ENCODE peak calls at places on chromosomes 5 and 9, in six cellular contexts. L is IMR-90, N is DND-41, P is gastrocnemius medialis, X is WERI-Rb-1, T is tibial nerve. W is an unnamed sample. For H3K9me3, the result is how much of the 10 kb centered on the place peaks cover.

GRCh38 chr5:179870403-179870903 is 11.8 kb upstream of the MRNIP start:
- DNase-seq in L (peak), N (no peak), P (peak), X (peak), T (peak), W (no peak)

GRCh38 chr5:123943136-123943535 is 431.2 kb downstream of the CSNK1G3 start:
- DNase-seq in L (no peak), N (no peak), P (no peak), X (no peak), T (no peak), W (no peak)

GRCh38 chr5:73305386-73305785 is 132.4 kb downstream of the TMEM174 start:
- DNase-seq in L (no peak), N (no peak), P (no peak), X (no peak), T (no peak), W (no peak)

GRCh38 chr5:157888814-157889532 is 30.0 kb upstream of the CLINT1 start:
- DNase-seq in L (no peak), N (no peak), P (no peak), X (no peak), T (no peak), W (no peak)

GRCh38 chr5:14223372-14223771 is 80.2 kb downstream of the TRIO start:
- DNase-seq in L (no peak), N (peak), P (no peak), X (peak), T (no peak), W (no peak)

GRCh38 chr5:127680579-127680978 is 22.6 kb upstream of the CCDC192 start:
- DNase-seq in L (no peak), N (no peak), P (no peak), X (no peak), T (no peak), W (no peak)

GRCh38 chr5:164500856-164501255 is 995.4 kb downstream of the MAT2B start:
- DNase-seq in L (no peak), N (no peak), P (no peak), X (no peak), T (no peak), W (no peak)

GRCh38 chr9:120701248-120701647 is 13.0 kb downstream of the MEGF9 start:
- DNase-seq in L (no peak), N (no peak), P (no peak), X (no peak), T (no peak), W (no peak)

GRCh38 chr5:15513379-15513778 is 13.4 kb downstream of the FBXL7 start:
- DNase-seq in L (no peak), N (peak), P (no peak), X (no peak), T (no peak), W (no peak)

GRCh38 chr9:93680445-93681315 is 104.3 kb downstream of the PHF2 start:
- DNase-seq in L (no peak), N (peak), P (no peak), X (peak), T (peak), W (peak)

GRCh38 chr9:131630206-131630831 is 85.0 kb downstream of the PRRT1B start:
- DNase-seq in L (no peak), N (no peak), P (no peak), X (no peak), T (no peak), W (no peak)

GRCh38 chr5:148834689-148835088 is 8.3 kb downstream of the ADRB2 start:
- DNase-seq in L (no peak), N (no peak), P (peak), X (no peak), T (no peak), W (no peak)

GRCh38 chr5:139088024-139088423 is 110.1 kb downstream of the SIL1 start:
- DNase-seq in L (peak), N (no peak), P (no peak), X (no peak), T (no peak), W (no peak)

GRCh38 chr5:126884269-126884819 is 107.4 kb downstream of the LMNB1 start:
- DNase-seq in L (peak), N (no peak), P (no peak), X (no peak), T (no peak), W (no peak)

GRCh38 chr9:92896037-92896436 is 18.2 kb upstream of the ZNF484 start:
- DNase-seq in L (no peak), N (no peak), P (no peak), X (no peak), T (no peak), W (no peak)

GRCh38 chr5:156431956-156432829 is 105.2 kb downstream of the SGCD start:
- DNase-seq in L (no peak), N (no peak), P (no peak), X (no peak), T (no peak), W (no peak)

GRCh38 chr5:142922223-142922952 is 152.2 kb downstream of the ARHGAP26 start:
- DNase-seq in L (peak), N (no peak), P (no peak), X (no peak), T (no peak), W (no peak)

GRCh38 chr9:133948138-133948537 is 44.0 kb downstream of the VAV2 start:
- DNase-seq in L (no peak), N (no peak), P (no peak), X (no peak), T (no peak), W (no peak)

GRCh38 chr5:16815432-16815831 is 120.7 kb downstream of the MYO10 start:
- DNase-seq in L (no peak), N (no peak), P (no peak), X (no peak), T (no peak), W (no peak)

GRCh38 chr9:134454386-134454978 is 128.2 kb downstream of the RXRA start:
- DNase-seq in L (no peak), N (no peak), P (no peak), X (no peak), T (no peak), W (no peak)

GRCh38 chr5:147403659-147404640 is 105.9 kb downstream of the DPYSL3 start:
- DNase-seq in L (peak), N (no peak), P (peak), X (no peak), T (peak), W (peak)

GRCh38 chr5:145574889-145575573 is 260.1 kb downstream of the PRELID2 start:
- DNase-seq in L (peak), N (no peak), P (no peak), X (no peak), T (no peak), W (no peak)

GRCh38 chr9:14148501-14149103 is 165.3 kb downstream of the NFIB start:
- DNase-seq in L (no peak), N (no peak), P (no peak), X (no peak), T (no peak), W (no peak)

GRCh38 chr9:87515588-87516221 is 18.0 kb downstream of the DAPK1 start:
- DNase-seq in L (no peak), N (no peak), P (no peak), X (no peak), T (no peak), W (no peak)

GRCh38 chr5:25416960-25417359 is 772.2 kb upstream of the CDH10 start:
- DNase-seq in L (no peak), N (no peak), P (no peak), X (no peak), T (no peak), W (no peak)

GRCh38 chr5:133610489-133611356 is 1.6 kb downstream of the FSTL4 start:
- DNase-seq in L (no peak), N (no peak), P (peak), X (peak), T (peak), W (no peak)

GRCh38 chr5:126395198-126395597 is 28.0 kb upstream of the GRAMD2B start:
- DNase-seq in L (peak), N (no peak), P (no peak), X (no peak), T (no peak), W (no peak)

GRCh38 chr9:77488439-77489126 is 159.5 kb downstream of the GNA14 start:
- DNase-seq in L (peak), N (peak), P (no peak), X (no peak), T (no peak), W (no peak)

GRCh38 chr5:72949481-72949880 is 6.4 kb upstream of the FCHO2 start:
- DNase-seq in L (no peak), N (no peak), P (no peak), X (no peak), T (no peak), W (no peak)

GRCh38 chr5:119302916-119303897 is 52.6 kb upstream of the TNFAIP8 start:
- DNase-seq in L (peak), N (peak), P (no peak), X (no peak), T (peak), W (no peak)

GRCh38 chr9:35385042-35385441 is 104.9 kb upstream of the RUSC2 start:
- DNase-seq in L (peak), N (no peak), P (no peak), X (no peak), T (no peak), W (no peak)

GRCh38 chr5:170788626-170789304 is 5.2 kb downstream of the GABRP start:
- DNase-seq in L (no peak), N (no peak), P (no peak), X (no peak), T (no peak), W (no peak)

GRCh38 chr9:107208121-107208520 is 75.0 kb upstream of the RAD23B start:
- DNase-seq in L (peak), N (no peak), P (no peak), X (no peak), T (no peak), W (no peak)

DNA sequence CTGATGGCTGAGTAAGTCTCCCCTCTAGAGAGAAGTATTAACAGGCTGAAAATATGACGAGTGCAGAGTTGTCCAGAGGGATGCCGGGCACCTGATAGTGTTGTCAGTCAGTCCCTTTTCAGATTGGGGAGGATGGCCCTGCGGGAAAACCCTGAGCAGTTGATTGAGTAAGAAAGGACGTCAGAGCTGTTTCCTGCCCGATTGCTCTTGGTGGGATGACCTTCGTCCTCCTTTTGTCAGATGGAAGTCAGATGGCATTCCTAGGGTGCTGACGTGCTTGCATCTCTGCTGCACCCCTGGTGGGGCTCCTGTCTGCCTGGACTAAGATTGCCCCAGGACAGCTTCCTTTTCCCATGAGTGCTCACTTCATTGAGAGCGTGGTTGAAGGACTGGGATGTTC is 9.8 kb downstream of the ZNF354B start:
- DNase-seq in L (no peak), N (no peak), P (no peak), X (no peak), T (no peak), W (no peak)
- H3K9me3 ChIP-seq in L (under half), N (under half), P (under half), X (under half), T (half or more), W (under half)

GRCh38 chr5:141343242-141343952 is at the start of gene PCDHGA3:
- DNase-seq in L (peak), N (no peak), P (no peak), X (no peak), T (no peak), W (no peak)
- H3K9me3 ChIP-seq in L (under half), N (under half), P (under half), X (under half), T (half or more), W (under half)

GRCh38 chr9:33340186-33340585 is 49.9 kb downstream of the NFX1 start:
- DNase-seq in L (no peak), N (peak), P (no peak), X (no peak), T (no peak), W (no peak)
- H3K9me3 ChIP-seq in L (under half), N (under half), P (under half), X (under half), T (under half), W (under half)

DNA sequence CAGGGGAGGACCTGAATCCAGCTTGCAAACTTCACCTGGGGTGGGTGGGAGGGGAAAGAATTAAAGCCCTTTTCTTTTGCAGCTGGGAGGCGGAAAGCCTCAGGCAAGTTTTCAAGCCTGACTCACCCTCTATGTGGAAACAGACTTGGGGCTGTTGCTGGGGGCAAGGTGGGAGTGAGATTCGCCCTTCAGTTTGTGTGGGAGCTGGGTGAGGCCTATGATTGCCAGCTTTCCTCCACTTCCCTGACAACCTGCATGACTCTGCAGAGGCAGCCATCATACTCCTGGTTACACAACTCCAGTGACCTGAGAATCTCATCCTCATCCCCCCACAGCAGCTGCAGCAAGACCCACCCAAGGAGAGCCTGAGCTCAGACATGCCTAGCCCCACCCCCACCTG is 43.2 kb upstream of the SREK1 start:
- DNase-seq in L (no peak), N (no peak), P (no peak), X (no peak), T (no peak), W (no peak)
- H3K9me3 ChIP-seq in L (under half), N (under half), P (under half), X (under half), T (half or more), W (under half)